ENCODE peak calls at places on chromosomes 7 and 10, in six cellular contexts. I, E, U, B, K and H are unnamed samples.

GRCh38 chr7:131518626-131519025 is 37.8 kb downstream of the PODXL start:
- DNase-seq in I (no peak), E (no peak), U (no peak), B (no peak), K (no peak), H (no peak)

GRCh38 chr7:143334244-143334643 is 18.3 kb downstream of the CLCN1 start:
- DNase-seq in I (no peak), E (no peak), U (no peak), B (no peak), K (no peak), H (no peak)

GRCh38 chr7:104852386-104852785 is 161.6 kb upstream of the KMT2E start:
- DNase-seq in I (no peak), E (no peak), U (no peak), B (no peak), K (no peak), H (no peak)

GRCh38 chr7:6385909-6386560 is 61.7 kb downstream of the DAGLB start:
- DNase-seq in I (no peak), E (no peak), U (no peak), B (no peak), K (no peak), H (no peak)

GRCh38 chr7:12578930-12579640 is 8.6 kb downstream of the SCIN start:
- DNase-seq in I (no peak), E (no peak), U (no peak), B (no peak), K (no peak), H (no peak)

GRCh38 chr10:51266496-51266895 is 192.2 kb downstream of the PRKG1 start:
- DNase-seq in I (no peak), E (no peak), U (no peak), B (no peak), K (no peak), H (no peak)

GRCh38 chr7:9709211-9709610 is 1264.5 kb upstream of the PHF14 start:
- DNase-seq in I (no peak), E (no peak), U (no peak), B (no peak), K (no peak), H (no peak)

GRCh38 chr10:22648547-22648961 is 65.8 kb downstream of the PIP4K2A start:
- DNase-seq in I (no peak), E (no peak), U (peak), B (no peak), K (no peak), H (no peak)

GRCh38 chr10:69061305-69062161 is 26.4 kb upstream of the SRGN start:
- DNase-seq in I (peak), E (peak), U (peak), B (no peak), K (no peak), H (peak)

GRCh38 chr7:105268056-105268455 is 120.7 kb downstream of the SRPK2 start:
- DNase-seq in I (no peak), E (no peak), U (peak), B (no peak), K (no peak), H (peak)

GRCh38 chr10:95788830-95789229 is 32.9 kb downstream of the ENTPD1 start:
- DNase-seq in I (no peak), E (no peak), U (peak), B (no peak), K (no peak), H (no peak)

GRCh38 chr7:158044156-158044823 is 543.3 kb downstream of the PTPRN2 start:
- DNase-seq in I (no peak), E (no peak), U (no peak), B (no peak), K (no peak), H (no peak)

GRCh38 chr10:109924947-109925620 is 1.8 kb upstream of the XPNPEP1 start:
- DNase-seq in I (no peak), E (no peak), U (no peak), B (no peak), K (no peak), H (no peak)

GRCh38 chr7:55206235-55207029 is 158.7 kb upstream of the LANCL2 start:
- DNase-seq in I (no peak), E (no peak), U (no peak), B (no peak), K (no peak), H (no peak)

GRCh38 chr7:149147730-149148653 is 739 bp downstream of the ZNF398 start:
- DNase-seq in I (peak), E (peak), U (peak), B (peak), K (peak), H (no peak)

GRCh38 chr10:118028619-118029018 is 18.1 kb downstream of the RAB11FIP2 start:
- DNase-seq in I (no peak), E (no peak), U (no peak), B (no peak), K (no peak), H (no peak)

GRCh38 chr7:73830872-73831655 is at the start of gene CLDN4:
- DNase-seq in I (peak), E (no peak), U (no peak), B (no peak), K (no peak), H (no peak)

GRCh38 chr7:143393267-143394041 is 12.3 kb downstream of the ZYX start:
- DNase-seq in I (peak), E (no peak), U (no peak), B (no peak), K (no peak), H (no peak)

GRCh38 chr7:155259791-155260497 is 37.7 kb upstream of the INSIG1 start:
- DNase-seq in I (no peak), E (no peak), U (no peak), B (no peak), K (no peak), H (no peak)

GRCh38 chr10:28952523-28952922 is 275.2 kb downstream of the BAMBI start:
- DNase-seq in I (no peak), E (no peak), U (no peak), B (no peak), K (no peak), H (no peak)

GRCh38 chr7:24827589-24827988 is 70.3 kb upstream of the GSDME start:
- DNase-seq in I (no peak), E (no peak), U (peak), B (no peak), K (no peak), H (no peak)

GRCh38 chr10:6101181-6101580 is 12.3 kb downstream of the RBM17 start:
- DNase-seq in I (no peak), E (no peak), U (no peak), B (no peak), K (no peak), H (no peak)

GRCh38 chr7:101248276-101248675 is 3.4 kb upstream of the FIS1 start:
- DNase-seq in I (no peak), E (no peak), U (no peak), B (no peak), K (no peak), H (no peak)

GRCh38 chr7:148983220-148984146 is 44.8 kb downstream of the PDIA4 start:
- DNase-seq in I (peak), E (peak), U (peak), B (peak), K (peak), H (no peak)

GRCh38 chr10:1102392-1102791 is 46.2 kb downstream of the WDR37 start:
- DNase-seq in I (no peak), E (no peak), U (no peak), B (no peak), K (no peak), H (no peak)

GRCh38 chr7:13047061-13047460 is 359.6 kb downstream of the ARL4A start:
- DNase-seq in I (no peak), E (no peak), U (no peak), B (no peak), K (no peak), H (no peak)

GRCh38 chr7:51950811-51951210 is 634.2 kb upstream of the COBL start:
- DNase-seq in I (no peak), E (no peak), U (no peak), B (no peak), K (no peak), H (no peak)

GRCh38 chr10:77497748-77498147 is 139.9 kb downstream of the KCNMA1 start:
- DNase-seq in I (no peak), E (no peak), U (no peak), B (no peak), K (no peak), H (no peak)

GRCh38 chr7:12518920-12519681 is 51.4 kb upstream of the SCIN start:
- DNase-seq in I (no peak), E (no peak), U (peak), B (no peak), K (no peak), H (no peak)

GRCh38 chr10:52135101-52135500 is 179.0 kb upstream of the DKK1 start:
- DNase-seq in I (no peak), E (no peak), U (no peak), B (no peak), K (no peak), H (no peak)

GRCh38 chr10:53140516-53140915 is 367.9 kb upstream of the MBL2 start:
- DNase-seq in I (no peak), E (no peak), U (no peak), B (no peak), K (no peak), H (peak)

DNA sequence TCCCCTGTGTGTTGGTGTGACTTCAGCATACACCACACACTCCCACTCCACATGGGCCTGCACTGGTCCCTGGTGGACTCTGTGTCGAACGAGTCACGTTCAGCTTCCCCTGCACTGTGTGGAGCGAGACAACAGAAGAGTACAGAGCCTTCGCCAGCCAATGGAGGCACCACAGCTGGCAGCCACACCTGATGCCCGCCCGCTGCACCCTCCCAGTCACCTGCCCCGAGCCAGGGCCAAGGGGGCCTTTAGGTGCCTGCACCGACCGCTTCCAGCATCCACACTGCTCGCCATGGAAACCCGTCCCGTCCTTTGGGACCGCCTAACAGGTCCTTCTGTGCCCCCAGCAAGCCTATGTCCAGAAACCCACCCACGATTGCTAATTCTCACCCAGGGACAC is 9.2 kb downstream of the FOXL3 start:
- DNase-seq in I (no peak), E (peak), U (no peak), B (no peak), K (no peak), H (no peak)
- H3K4me3 ChIP-seq in I (no peak), E (no peak), U (no peak), B (no peak), K (no peak), H (no peak)

GRCh38 chr7:20797174-20798080 is 10.7 kb upstream of the SP8 start:
- DNase-seq in I (peak), E (no peak), U (no peak), B (no peak), K (no peak), H (no peak)
- H3K4me3 ChIP-seq in I (no peak), E (peak), U (peak), B (peak), K (peak), H (peak)

GRCh38 chr10:99329891-99330674 is 927 bp downstream of the CNNM1 start:
- DNase-seq in I (peak), E (peak), U (no peak), B (no peak), K (no peak), H (no peak)

GRCh38 chr10:99329238-99329890 is at the start of gene CNNM1:
- DNase-seq in I (peak), E (peak), U (no peak), B (no peak), K (no peak), H (no peak)

GRCh38 chr10:99330675-99330924 is 1.4 kb downstream of the CNNM1 start:
- DNase-seq in I (no peak), E (no peak), U (no peak), B (no peak), K (no peak), H (no peak)

GRCh38 chr10:99331207-99331803 is 2.1 kb downstream of the CNNM1 start:
- DNase-seq in I (no peak), E (no peak), U (no peak), B (no peak), K (no peak), H (no peak)

GRCh38 chr10:99328579-99329237 is 448 bp upstream of the CNNM1 start:
- DNase-seq in I (no peak), E (no peak), U (no peak), B (no peak), K (no peak), H (no peak)
- H3K4me3 ChIP-seq in I (peak), E (peak), U (peak), B (peak), K (no peak), H (peak)

GRCh38 chr10:99779335-99779734 is 3.1 kb upstream of the ABCC2 start:
- DNase-seq in I (no peak), E (no peak), U (peak), B (no peak), K (no peak), H (no peak)
- H3K4me3 ChIP-seq in I (no peak), E (no peak), U (peak), B (no peak), K (no peak), H (no peak)

DNA sequence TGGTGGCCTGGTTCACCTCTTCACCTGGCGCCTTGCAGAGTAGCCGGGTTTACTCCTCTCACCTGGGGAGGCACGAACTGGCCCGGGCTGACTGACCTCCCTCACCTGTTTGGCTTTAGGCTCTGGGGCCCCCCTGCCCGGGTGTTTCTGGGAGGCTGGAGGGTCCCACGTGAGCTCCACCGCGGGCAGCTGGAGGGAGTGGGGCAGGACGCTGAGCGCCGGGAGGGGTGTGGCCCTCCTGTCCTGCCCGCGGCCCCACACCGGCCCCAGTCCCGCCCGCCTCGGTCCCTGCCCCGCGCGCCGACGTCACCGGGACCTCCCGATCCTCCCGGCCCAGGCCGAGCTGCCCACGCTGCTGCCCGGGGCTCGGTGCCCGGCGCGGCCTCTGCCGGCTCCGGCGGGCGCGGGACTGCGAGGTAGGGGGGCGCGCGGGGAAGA is at the start of gene AMZ1:
- DNase-seq in I (no peak), E (no peak), U (no peak), B (no peak), K (no peak), H (no peak)
- H3K4me3 ChIP-seq in I (no peak), E (peak), U (peak), B (no peak), K (no peak), H (no peak)

DNA sequence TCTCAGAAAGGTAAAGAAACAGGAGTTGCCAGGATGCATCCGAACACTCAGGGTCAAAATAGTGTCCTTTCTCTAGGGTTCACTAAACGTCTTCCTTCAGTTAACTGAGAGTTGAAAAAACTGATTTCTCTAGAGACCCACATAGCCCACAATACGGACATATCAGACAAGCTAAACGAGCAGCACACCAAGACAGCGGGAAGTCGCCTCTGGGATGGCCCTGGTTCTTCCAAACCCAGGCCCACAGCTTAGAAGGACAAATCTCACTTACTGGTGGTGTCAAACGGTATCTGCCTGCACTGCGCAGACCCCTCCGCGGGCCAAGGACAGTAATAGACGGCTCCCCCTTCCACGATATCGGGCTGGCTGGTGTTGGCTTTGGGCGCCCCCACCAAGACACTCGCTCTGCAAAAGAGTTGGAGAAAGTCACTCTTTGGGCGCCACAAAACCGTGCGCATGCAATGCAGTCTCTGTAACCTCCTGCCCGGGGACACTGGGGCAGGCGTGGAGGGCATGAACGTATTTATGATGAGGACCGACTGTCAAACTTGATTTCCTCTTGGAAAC is 1.1 kb downstream of the ITGA8 start:
- DNase-seq in I (no peak), E (no peak), U (no peak), B (no peak), K (no peak), H (no peak)
- H3K4me3 ChIP-seq in I (no peak), E (peak), U (peak), B (no peak), K (no peak), H (no peak)

DNA sequence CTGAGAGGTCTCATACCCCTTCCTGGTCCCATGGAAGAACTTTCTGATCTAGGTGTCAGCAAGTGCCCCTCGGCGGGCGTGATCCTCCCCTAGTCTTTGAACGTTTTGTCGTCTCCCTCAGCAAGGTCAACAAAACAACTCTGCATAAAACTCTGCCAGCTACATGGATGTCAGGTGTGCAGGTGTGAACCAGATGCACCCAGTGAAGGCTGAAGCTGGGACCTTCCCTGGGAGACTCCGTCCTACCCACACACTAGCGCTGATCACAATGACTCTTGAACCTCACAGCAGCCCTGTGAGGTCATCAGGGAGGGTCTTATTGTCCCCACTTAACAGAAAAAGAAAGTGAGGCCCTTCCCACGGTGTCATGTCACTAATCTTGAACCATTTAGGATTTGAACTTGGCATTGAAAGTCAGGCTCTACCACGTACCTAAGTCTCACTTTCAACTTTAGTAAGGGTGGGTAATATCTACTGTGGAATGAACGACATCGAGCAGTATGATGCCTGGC is 68.1 kb downstream of the VSTM4 start:
- DNase-seq in I (no peak), E (no peak), U (no peak), B (no peak), K (no peak), H (no peak)
- H3K4me3 ChIP-seq in I (no peak), E (no peak), U (no peak), B (no peak), K (no peak), H (no peak)